ENCODE peak calls at places on chromosomes 6 and 20, in five cellular contexts. X is GM12865; W is activated T-cell treated with anti-CD3 and anti-CD28 coated beads, Interleukin-2, amount 50 U/mL, for 4 hours; B is WTC11; P is NCI-H69. J is an unnamed sample.

GRCh38 chr6:44042261-44043035 is 84.8 kb downstream of the MRPL14 start:
- DNase-seq in W (no peak), X (no peak), B (no peak), P (no peak), J (no peak)

GRCh38 chr6:37141291-37142046 is 28.5 kb upstream of the PIM1 start:
- DNase-seq in W (no peak), B (peak; percentile 58), X (peak; percentile 71), P (peak; percentile 30), J (no peak)

GRCh38 chr20:50848341-50848808 is 53.5 kb downstream of the BCAS4 start:
- DNase-seq in X (peak; percentile 44), P (no peak), B (no peak), W (no peak), J (peak; percentile 70)

GRCh38 chr20:973785-974194 is 28.3 kb downstream of the RSPO4 start:
- DNase-seq in X (peak; percentile 63), B (peak; percentile 46), P (peak; percentile 53), W (no peak), J (peak; percentile 65)

GRCh38 chr20:32427996-32428395 is 69.9 kb downstream of the ASXL1 start:
- DNase-seq in X (no peak), B (no peak), P (no peak), W (no peak), J (no peak)

GRCh38 chr6:28982476-28983266 is 22.4 kb downstream of the ZNF311 start:
- DNase-seq in P (peak; percentile 31), W (no peak), X (peak; percentile 26), B (no peak), J (peak; percentile 53)

GRCh38 chr6:168837231-168837903 is 396.4 kb downstream of the SMOC2 start:
- DNase-seq in P (no peak), B (no peak), X (no peak), W (no peak), J (no peak)

GRCh38 chr20:1813101-1813529 is 82.1 kb upstream of the SIRPA start:
- DNase-seq in W (no peak), X (no peak), B (no peak), P (peak; percentile 46), J (peak; percentile 81)

GRCh38 chr6:51349866-51350265 is 531.2 kb downstream of the TFAP2B start:
- DNase-seq in X (no peak), P (no peak), W (no peak), B (no peak), J (no peak)

GRCh38 chr6:124053315-124053714 is 249.7 kb downstream of the NKAIN2 start:
- DNase-seq in W (no peak), B (no peak), X (no peak), P (peak; percentile 71), J (no peak)

GRCh38 chr6:43774776-43775583 is 5.0 kb downstream of the VEGFA start:
- DNase-seq in P (peak; percentile 75), W (peak; percentile 51), B (peak; percentile 85), X (peak; percentile 73), J (peak; percentile 93)

GRCh38 chr6:157305676-157306653 is 17.4 kb downstream of the TMEM242 start:
- DNase-seq in B (no peak), P (no peak), W (no peak), X (no peak), J (no peak)

GRCh38 chr20:61877776-61878477 is 187.8 kb downstream of the TAF4 start:
- DNase-seq in W (no peak), P (no peak), X (no peak), B (no peak), J (no peak)

GRCh38 chr20:13857961-13858360 is 73.1 kb downstream of the NDUFAF5 start:
- DNase-seq in B (no peak), X (no peak), W (no peak), P (no peak), J (no peak)

GRCh38 chr6:148799647-148800046 is 52.8 kb downstream of the UST start:
- DNase-seq in B (no peak), W (no peak), X (no peak), P (no peak), J (no peak)

GRCh38 chr6:166450167-166450873 is 67.6 kb upstream of the MPC1 start:
- DNase-seq in W (no peak), B (no peak), X (no peak), P (no peak), J (no peak)

GRCh38 chr6:161134550-161135298 is 139.1 kb downstream of the AGPAT4 start:
- DNase-seq in P (no peak), B (no peak), X (no peak), W (no peak), J (no peak)

GRCh38 chr6:79672631-79673065 is 41.5 kb downstream of the SH3BGRL2 start:
- DNase-seq in W (no peak), P (peak; percentile 69), X (peak; percentile 50), B (no peak), J (peak; percentile 28)

GRCh38 chr6:11307226-11307625 is 74.8 kb upstream of the NEDD9 start:
- DNase-seq in P (no peak), W (no peak), X (no peak), B (no peak), J (no peak)

GRCh38 chr20:43938932-43939761 is 24.5 kb downstream of the TOX2 start:
- DNase-seq in P (no peak), X (no peak), W (no peak), B (no peak), J (peak; percentile 98)

GRCh38 chr6:35142578-35142977 is 1.4 kb upstream of the TCP11 start:
- DNase-seq in B (no peak), W (no peak), X (no peak), P (peak; percentile 18), J (no peak)

GRCh38 chr6:167341665-167342655 is 17.1 kb downstream of the TTLL2 start:
- DNase-seq in B (no peak), P (peak; percentile 62), W (no peak), X (no peak), J (no peak)

GRCh38 chr20:60206259-60206658 is 248.0 kb downstream of the CDH26 start:
- DNase-seq in W (no peak), B (peak; percentile 46), X (no peak), P (peak; percentile 42), J (peak; percentile 49)

GRCh38 chr20:23159256-23159922 is 73.3 kb upstream of the CD93 start:
- DNase-seq in X (no peak), W (no peak), P (peak; percentile 92), B (no peak), J (no peak)

GRCh38 chr6:129773304-129773703 is 63.3 kb upstream of the ARHGAP18 start:
- DNase-seq in X (no peak), B (no peak), P (peak; percentile 23), W (no peak), J (no peak)

GRCh38 chr20:17109307-17109706 is 117.5 kb upstream of the PCSK2 start:
- DNase-seq in X (no peak), W (no peak), P (peak; percentile 85), B (no peak), J (no peak)

GRCh38 chr20:38303908-38304379 is at the start of gene BPI:
- DNase-seq in X (no peak), P (no peak), W (no peak), B (no peak), J (no peak)

GRCh38 chr20:62361799-62362589 is 5.1 kb downstream of the LAMA5 start:
- DNase-seq in W (no peak), X (no peak), P (no peak), B (peak; percentile 95), J (peak; percentile 84)

GRCh38 chr20:23200914-23201313 is 114.8 kb upstream of the CD93 start:
- DNase-seq in X (peak; percentile 28), W (no peak), P (peak; percentile 78), B (peak; percentile 77), J (peak; percentile 81)

GRCh38 chr20:51758978-51759544 is 9.1 kb downstream of the ATP9A start:
- DNase-seq in X (no peak), B (no peak), W (no peak), P (peak; percentile 17), J (no peak)

GRCh38 chr20:61433816-61434215 is 181.8 kb downstream of the CDH4 start:
- DNase-seq in X (no peak), B (no peak), W (no peak), P (no peak), J (no peak)

GRCh38 chr6:106293113-106293512 is 32.4 kb downstream of the ATG5 start:
- DNase-seq in W (no peak), X (no peak), B (no peak), P (no peak), J (no peak)

GRCh38 chr6:111119550-111120329 is 32.4 kb downstream of the SLC16A10 start:
- DNase-seq in B (no peak), W (no peak), P (no peak), X (no peak), J (no peak)

GRCh38 chr6:5305968-5306626 is 44.8 kb downstream of the FARS2 start:
- DNase-seq in X (no peak), W (no peak), B (no peak), P (peak; percentile 9), J (no peak)

GRCh38 chr6:167566711-167567141 is 241.8 kb downstream of the TTLL2 start:
- DNase-seq in P (no peak), W (no peak), X (no peak), B (no peak), J (no peak)